ENCODE peak calls at places on chromosome 3, in seven cellular contexts. One of them, this sample, is unnamed.

GRCh38 chr3:78986702-78987101 is 781.1 kb downstream of the ROBO1 start:
- DNase-seq in HEK293T: no peak
- DNase-seq in NCI-H1694: no peak
- DNase-seq in dermis blood vessel endothelial cell: no peak
- DNase-seq in activated T-cell treated with anti-CD3 and anti-CD28 coated beads for 48 hours: no peak
- DNase-seq in islet precursor cell: peak
- DNase-seq in endothelial cell: no peak
- DNase-seq in this sample: no peak

GRCh38 chr3:194135806-194136518 is at the start of gene HES1:
- DNase-seq in HEK293T: peak
- DNase-seq in NCI-H1694: peak
- DNase-seq in dermis blood vessel endothelial cell: peak
- DNase-seq in activated T-cell treated with anti-CD3 and anti-CD28 coated beads for 48 hours: peak
- DNase-seq in islet precursor cell: peak
- DNase-seq in endothelial cell: peak
- DNase-seq in this sample: peak

GRCh38 chr3:171028025-171028778 is 1.7 kb upstream of the SLC2A2 start:
- DNase-seq in HEK293T: no peak
- DNase-seq in NCI-H1694: no peak
- DNase-seq in dermis blood vessel endothelial cell: peak
- DNase-seq in activated T-cell treated with anti-CD3 and anti-CD28 coated beads for 48 hours: peak
- DNase-seq in islet precursor cell: peak
- DNase-seq in endothelial cell: peak
- DNase-seq in this sample: peak

GRCh38 chr3:142549986-142550385 is 28.5 kb downstream of the ATR start:
- DNase-seq in HEK293T: no peak
- DNase-seq in NCI-H1694: no peak
- DNase-seq in dermis blood vessel endothelial cell: no peak
- DNase-seq in activated T-cell treated with anti-CD3 and anti-CD28 coated beads for 48 hours: no peak
- DNase-seq in islet precursor cell: no peak
- DNase-seq in endothelial cell: no peak
- DNase-seq in this sample: no peak

GRCh38 chr3:132641837-132642538 is 17.6 kb downstream of the ACAD11 start:
- DNase-seq in HEK293T: peak
- DNase-seq in NCI-H1694: peak
- DNase-seq in dermis blood vessel endothelial cell: peak
- DNase-seq in activated T-cell treated with anti-CD3 and anti-CD28 coated beads for 48 hours: no peak
- DNase-seq in islet precursor cell: no peak
- DNase-seq in endothelial cell: no peak
- DNase-seq in this sample: no peak

GRCh38 chr3:99940350-99940749 is 122.7 kb downstream of the CMSS1 start:
- DNase-seq in HEK293T: no peak
- DNase-seq in NCI-H1694: no peak
- DNase-seq in dermis blood vessel endothelial cell: no peak
- DNase-seq in activated T-cell treated with anti-CD3 and anti-CD28 coated beads for 48 hours: no peak
- DNase-seq in islet precursor cell: no peak
- DNase-seq in endothelial cell: no peak
- DNase-seq in this sample: no peak

GRCh38 chr3:52820741-52821140 is 9.7 kb downstream of the ITIH4 start:
- DNase-seq in HEK293T: peak
- DNase-seq in NCI-H1694: peak
- DNase-seq in dermis blood vessel endothelial cell: peak
- DNase-seq in activated T-cell treated with anti-CD3 and anti-CD28 coated beads for 48 hours: peak
- DNase-seq in islet precursor cell: peak
- DNase-seq in endothelial cell: peak
- DNase-seq in this sample: no peak

GRCh38 chr3:127822166-127822835 is at the start of gene MGLL:
- DNase-seq in HEK293T: peak
- DNase-seq in NCI-H1694: peak
- DNase-seq in dermis blood vessel endothelial cell: peak
- DNase-seq in activated T-cell treated with anti-CD3 and anti-CD28 coated beads for 48 hours: no peak
- DNase-seq in islet precursor cell: peak
- DNase-seq in endothelial cell: peak
- DNase-seq in this sample: no peak

GRCh38 chr3:115428825-115429224 is 194.5 kb upstream of the GAP43 start:
- DNase-seq in HEK293T: no peak
- DNase-seq in NCI-H1694: no peak
- DNase-seq in dermis blood vessel endothelial cell: no peak
- DNase-seq in activated T-cell treated with anti-CD3 and anti-CD28 coated beads for 48 hours: no peak
- DNase-seq in islet precursor cell: no peak
- DNase-seq in endothelial cell: no peak
- DNase-seq in this sample: no peak

GRCh38 chr3:194272221-194272620 is 78.9 kb downstream of the CPN2 start:
- DNase-seq in HEK293T: no peak
- DNase-seq in NCI-H1694: no peak
- DNase-seq in dermis blood vessel endothelial cell: no peak
- DNase-seq in activated T-cell treated with anti-CD3 and anti-CD28 coated beads for 48 hours: no peak
- DNase-seq in islet precursor cell: peak
- DNase-seq in endothelial cell: no peak
- DNase-seq in this sample: no peak

GRCh38 chr3:122676759-122677158 is 3.9 kb upstream of the PARP14 start:
- DNase-seq in HEK293T: no peak
- DNase-seq in NCI-H1694: no peak
- DNase-seq in dermis blood vessel endothelial cell: peak
- DNase-seq in activated T-cell treated with anti-CD3 and anti-CD28 coated beads for 48 hours: no peak
- DNase-seq in islet precursor cell: no peak
- DNase-seq in endothelial cell: no peak
- DNase-seq in this sample: peak

GRCh38 chr3:118476885-118477618 is 557.6 kb downstream of the IGSF11 start:
- DNase-seq in HEK293T: no peak
- DNase-seq in NCI-H1694: no peak
- DNase-seq in dermis blood vessel endothelial cell: no peak
- DNase-seq in activated T-cell treated with anti-CD3 and anti-CD28 coated beads for 48 hours: no peak
- DNase-seq in islet precursor cell: no peak
- DNase-seq in endothelial cell: no peak
- DNase-seq in this sample: no peak

GRCh38 chr3:112074616-112075497 is 11.3 kb upstream of the C3orf52 start:
- DNase-seq in HEK293T: peak
- DNase-seq in NCI-H1694: no peak
- DNase-seq in dermis blood vessel endothelial cell: peak
- DNase-seq in activated T-cell treated with anti-CD3 and anti-CD28 coated beads for 48 hours: no peak
- DNase-seq in islet precursor cell: peak
- DNase-seq in endothelial cell: no peak
- DNase-seq in this sample: peak

GRCh38 chr3:185595520-185595919 is 9.4 kb downstream of the SENP2 start:
- DNase-seq in HEK293T: no peak
- DNase-seq in NCI-H1694: no peak
- DNase-seq in dermis blood vessel endothelial cell: no peak
- DNase-seq in activated T-cell treated with anti-CD3 and anti-CD28 coated beads for 48 hours: no peak
- DNase-seq in islet precursor cell: no peak
- DNase-seq in endothelial cell: no peak
- DNase-seq in this sample: no peak

GRCh38 chr3:73094127-73094526 is 32.7 kb downstream of the EBLN2 start:
- DNase-seq in HEK293T: peak
- DNase-seq in NCI-H1694: no peak
- DNase-seq in dermis blood vessel endothelial cell: peak
- DNase-seq in activated T-cell treated with anti-CD3 and anti-CD28 coated beads for 48 hours: no peak
- DNase-seq in islet precursor cell: peak
- DNase-seq in endothelial cell: no peak
- DNase-seq in this sample: no peak

GRCh38 chr3:26437678-26438077 is 184.9 kb upstream of the LRRC3B start:
- DNase-seq in HEK293T: no peak
- DNase-seq in NCI-H1694: no peak
- DNase-seq in dermis blood vessel endothelial cell: no peak
- DNase-seq in activated T-cell treated with anti-CD3 and anti-CD28 coated beads for 48 hours: no peak
- DNase-seq in islet precursor cell: no peak
- DNase-seq in endothelial cell: no peak
- DNase-seq in this sample: no peak

GRCh38 chr3:186417791-186418190 is 55.8 kb upstream of the DGKG start:
- DNase-seq in HEK293T: no peak
- DNase-seq in NCI-H1694: no peak
- DNase-seq in dermis blood vessel endothelial cell: no peak
- DNase-seq in activated T-cell treated with anti-CD3 and anti-CD28 coated beads for 48 hours: no peak
- DNase-seq in islet precursor cell: peak
- DNase-seq in endothelial cell: no peak
- DNase-seq in this sample: peak

GRCh38 chr3:66554178-66554577 is 53.4 kb upstream of the LRIG1 start:
- DNase-seq in HEK293T: no peak
- DNase-seq in NCI-H1694: no peak
- DNase-seq in dermis blood vessel endothelial cell: peak
- DNase-seq in activated T-cell treated with anti-CD3 and anti-CD28 coated beads for 48 hours: no peak
- DNase-seq in islet precursor cell: no peak
- DNase-seq in endothelial cell: no peak
- DNase-seq in this sample: no peak

GRCh38 chr3:81554805-81555204 is 206.6 kb downstream of the GBE1 start:
- DNase-seq in HEK293T: no peak
- DNase-seq in NCI-H1694: no peak
- DNase-seq in dermis blood vessel endothelial cell: peak
- DNase-seq in activated T-cell treated with anti-CD3 and anti-CD28 coated beads for 48 hours: no peak
- DNase-seq in islet precursor cell: no peak
- DNase-seq in endothelial cell: peak
- DNase-seq in this sample: no peak